ENCODE peak calls at places on chromosome 22, in nine cellular contexts. Q is NB4, R is breast epithelium, J is fibroblast of pulmonary artery, A is brain microvascular endothelial cell, S is upper lobe of left lung, K is GM12865, F is lower lobe of right lung, T is H7. M is an unnamed sample.

GRCh38 chr22:19292262-19293230 is 1.0 kb upstream of the CLTCL1 start:
- DNase-seq in Q (peak), J (peak), F (peak), R (no peak), S (peak), T (no peak), K (no peak), A (no peak), M (no peak)

GRCh38 chr22:31446208-31446607 is 43.4 kb downstream of the EIF4ENIF1 start:
- DNase-seq in F (no peak), T (no peak), Q (no peak), K (peak), R (no peak), S (no peak), J (no peak), A (no peak), M (no peak)

GRCh38 chr22:39928556-39929401 is 27.9 kb downstream of the GRAP2 start:
- DNase-seq in S (no peak), J (no peak), T (no peak), Q (no peak), F (no peak), K (no peak), R (no peak), A (no peak), M (no peak)

GRCh38 chr22:39498368-39498767 is 3.7 kb upstream of the MIEF1 start:
- DNase-seq in S (no peak), K (no peak), F (peak), J (no peak), A (no peak), R (no peak), T (no peak), Q (no peak), M (no peak)

GRCh38 chr22:29726104-29726503 is 6.3 kb downstream of the CABP7 start:
- DNase-seq in Q (no peak), A (no peak), R (no peak), K (no peak), S (no peak), J (no peak), T (no peak), F (no peak), M (no peak)

GRCh38 chr22:47810505-47811500 is 1048.4 kb downstream of the TBC1D22A start:
- DNase-seq in R (no peak), J (no peak), A (no peak), T (no peak), Q (no peak), F (no peak), S (no peak), K (no peak), M (no peak)

GRCh38 chr22:33658775-33659174 is 261.5 kb downstream of the LARGE1 start:
- DNase-seq in Q (peak), T (no peak), F (no peak), A (peak), K (no peak), J (peak), S (no peak), R (no peak), M (peak)

GRCh38 chr22:35539910-35540599 is 576 bp upstream of the RASD2 start:
- DNase-seq in K (peak), T (peak), R (no peak), S (peak), J (no peak), A (no peak), F (peak), Q (peak), M (no peak)

GRCh38 chr22:29269731-29270474 is 1.8 kb downstream of the EWSR1 start:
- DNase-seq in F (no peak), J (no peak), K (peak), R (no peak), A (no peak), Q (peak), S (no peak), T (no peak), M (no peak)

GRCh38 chr22:36914383-36914752 is 940 bp downstream of the CSF2RB start:
- DNase-seq in F (no peak), A (no peak), T (no peak), R (no peak), J (no peak), K (no peak), Q (no peak), S (no peak), M (no peak)

GRCh38 chr22:25176175-25176574 is 23.5 kb upstream of the CRYBB3 start:
- DNase-seq in F (no peak), A (no peak), T (no peak), S (no peak), K (no peak), R (no peak), Q (no peak), J (no peak), M (no peak)

GRCh38 chr22:47173535-47174021 is 411.1 kb downstream of the TBC1D22A start:
- DNase-seq in J (no peak), K (no peak), F (no peak), A (no peak), T (no peak), Q (no peak), R (peak), S (peak), M (no peak)

GRCh38 chr22:36583546-36583945 is 54.6 kb upstream of the EIF3D start:
- DNase-seq in J (no peak), S (no peak), Q (no peak), A (no peak), T (no peak), F (no peak), R (no peak), K (no peak), M (no peak)

GRCh38 chr22:47604563-47604962 is 842.1 kb downstream of the TBC1D22A start:
- DNase-seq in K (no peak), T (peak), J (no peak), S (no peak), Q (no peak), F (no peak), R (no peak), A (no peak), M (no peak)

GRCh38 chr22:25131198-25131887 is 68.3 kb upstream of the CRYBB3 start:
- DNase-seq in F (no peak), R (peak), T (no peak), A (no peak), S (no peak), Q (no peak), K (no peak), J (no peak), M (no peak)

GRCh38 chr22:46996595-46997310 is 234.3 kb downstream of the TBC1D22A start:
- DNase-seq in K (no peak), J (no peak), T (peak), A (no peak), R (no peak), S (no peak), F (no peak), Q (no peak), M (no peak)

GRCh38 chr22:22691716-22692701 is 47.6 kb downstream of the GGTLC2 start:
- DNase-seq in Q (peak), J (peak), T (no peak), F (no peak), K (no peak), R (no peak), A (no peak), S (no peak), M (no peak)

GRCh38 chr22:19430890-19431541 is 517 bp downstream of the HIRA start:
- DNase-seq in K (peak), R (no peak), T (peak), J (peak), S (no peak), F (peak), A (no peak), Q (peak), M (no peak)

GRCh38 chr22:36873614-36874308 is 13.0 kb downstream of the NCF4 start:
- DNase-seq in Q (peak), K (peak), F (peak), A (peak), S (no peak), R (no peak), T (peak), J (peak), M (peak)

GRCh38 chr22:35719212-35719869 is 1.7 kb downstream of the APOL5 start:
- DNase-seq in K (peak), R (no peak), Q (peak), A (no peak), S (no peak), T (no peak), J (no peak), F (no peak), M (no peak)

GRCh38 chr22:18032455-18033101 is 8.2 kb upstream of the MICAL3 start:
- DNase-seq in F (no peak), S (no peak), K (no peak), A (peak), T (no peak), J (peak), Q (no peak), R (no peak), M (no peak)

GRCh38 chr22:35686298-35686697 is 31.4 kb upstream of the APOL5 start:
- DNase-seq in R (no peak), K (peak), J (no peak), Q (peak), F (no peak), A (no peak), S (no peak), T (no peak), M (no peak)

GRCh38 chr22:30821381-30821780 is 126.7 kb downstream of the OSBP2 start:
- DNase-seq in A (no peak), S (no peak), J (no peak), Q (no peak), R (no peak), K (no peak), T (no peak), F (no peak), M (no peak)

GRCh38 chr22:39745789-39746188 is 147.8 kb downstream of the ENTHD1 start:
- DNase-seq in T (no peak), J (no peak), Q (no peak), R (no peak), A (no peak), F (no peak), S (no peak), K (peak), M (no peak)

GRCh38 chr22:19066531-19067271 is 55.5 kb downstream of the DGCR2 start:
- DNase-seq in J (peak), A (peak), R (no peak), T (no peak), Q (no peak), S (no peak), K (no peak), F (peak), M (peak)

GRCh38 chr22:30869996-30870395 is 98.6 kb downstream of the MORC2 start:
- DNase-seq in A (no peak), F (peak), T (peak), R (peak), Q (no peak), K (no peak), S (no peak), J (no peak), M (no peak)

GRCh38 chr22:32708835-32709234 is 92.7 kb upstream of the TIMP3 start:
- DNase-seq in T (no peak), K (no peak), Q (no peak), F (no peak), J (no peak), S (peak), R (no peak), A (no peak), M (peak)

GRCh38 chr22:19554834-19555404 is 30.7 kb upstream of the CLDN5 start:
- DNase-seq in T (peak), K (no peak), Q (no peak), R (peak), F (no peak), S (no peak), A (peak), J (peak), M (no peak)

GRCh38 chr22:23245045-23245798 is 64.9 kb downstream of the BCR start:
- DNase-seq in A (peak), R (no peak), F (no peak), K (no peak), Q (no peak), T (no peak), S (no peak), J (no peak), M (peak)

GRCh38 chr22:28934026-28934425 is 50.7 kb downstream of the ZNRF3 start:
- DNase-seq in K (no peak), R (no peak), F (no peak), S (no peak), T (no peak), Q (no peak), A (no peak), J (no peak), M (no peak)

GRCh38 chr22:43540570-43540969 is 128.8 kb downstream of the MPPED1 start:
- DNase-seq in Q (no peak), J (no peak), R (no peak), T (no peak), S (no peak), K (no peak), A (no peak), F (no peak), M (no peak)
- H3K4me3 ChIP-seq in Q (no peak), J (no peak), R (no peak), T (no peak), S (no peak), K (no peak), A (no peak), F (no peak), M (no peak)

GRCh38 chr22:38246046-38246658 is 26.7 kb downstream of the TMEM184B start:
- DNase-seq in S (peak), K (no peak), A (no peak), R (no peak), F (no peak), J (no peak), T (no peak), Q (no peak), M (no peak)

GRCh38 chr22:38244106-38244505 is 28.7 kb downstream of the TMEM184B start:
- DNase-seq in J (no peak), R (no peak), Q (no peak), F (no peak), K (peak), T (no peak), S (no peak), A (no peak), M (no peak)

GRCh38 chr22:38246692-38247091 is 26.1 kb downstream of the TMEM184B start:
- DNase-seq in Q (no peak), F (no peak), J (no peak), A (no peak), T (no peak), R (no peak), S (no peak), K (no peak), M (no peak)

GRCh38 chr22:38240734-38241252 is 32.0 kb downstream of the TMEM184B start:
- DNase-seq in A (peak), Q (no peak), K (no peak), S (no peak), R (no peak), J (peak), F (no peak), T (peak), M (peak)

GRCh38 chr22:38243007-38243775 is 29.6 kb downstream of the TMEM184B start:
- DNase-seq in A (peak), J (peak), F (no peak), Q (no peak), S (peak), K (no peak), R (no peak), T (peak), M (no peak)
- H3K4me3 ChIP-seq in A (no peak), J (no peak), F (no peak), Q (no peak), S (no peak), K (no peak), R (no peak), T (no peak), M (no peak)

DNA sequence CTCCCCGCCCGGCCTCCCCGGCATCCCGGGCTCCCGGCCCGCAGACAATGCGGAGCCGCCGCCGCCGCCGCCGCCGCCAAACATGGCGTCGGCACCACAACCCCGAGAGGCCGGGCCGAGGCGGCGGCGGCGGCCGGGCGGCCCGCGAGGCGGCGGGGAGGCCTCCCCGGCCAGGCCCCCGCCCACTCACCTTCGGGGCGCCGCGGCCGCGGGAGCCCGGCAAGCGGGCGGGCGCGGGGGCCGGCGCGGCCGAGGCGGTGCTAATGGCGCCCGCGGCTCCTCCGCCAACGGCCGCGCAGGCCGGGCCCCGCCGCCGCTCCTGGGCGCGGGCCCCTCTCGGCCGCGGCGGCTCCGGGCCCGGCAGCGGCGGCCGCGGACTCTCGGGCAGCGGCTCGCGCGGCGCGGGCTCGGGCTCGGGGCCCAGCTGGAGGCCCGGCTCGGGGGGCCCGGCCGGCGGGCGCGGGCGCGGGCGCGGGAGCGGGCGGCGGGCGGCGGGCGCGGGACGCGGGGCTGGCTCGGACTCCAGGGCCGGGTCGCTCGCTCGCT is 293 bp downstream of the BRD1 start:
- DNase-seq in Q (peak), J (no peak), R (no peak), T (no peak), K (no peak), S (no peak), F (no peak), A (no peak), M (no peak)
- H3K4me3 ChIP-seq in Q (peak), J (peak), R (peak), T (peak), K (peak), S (peak), F (peak), A (peak), M (peak)

DNA sequence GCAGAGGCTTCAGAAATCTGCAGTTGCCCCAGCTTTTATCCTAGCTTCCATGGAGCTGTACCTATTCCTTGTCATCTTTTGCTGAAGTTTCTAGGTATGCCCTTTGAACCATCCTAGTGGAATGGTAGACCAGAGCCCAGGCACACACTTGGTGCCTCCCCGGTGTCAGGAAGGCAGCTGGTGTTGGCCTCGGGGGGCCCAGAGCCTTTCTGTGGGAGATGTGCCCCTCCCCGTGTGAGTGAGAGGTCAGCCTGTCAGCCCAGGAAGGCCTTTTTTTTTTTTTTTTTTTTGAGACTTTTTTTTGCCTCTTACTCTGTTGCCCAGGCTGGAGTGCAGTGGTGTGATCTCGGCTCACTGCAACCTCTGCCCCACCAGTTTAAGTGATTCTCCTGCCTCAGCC is 58.4 kb downstream of the MED15 start:
- DNase-seq in R (no peak), S (no peak), F (no peak), T (no peak), Q (no peak), K (no peak), J (no peak), A (no peak), M (no peak)
- H3K4me3 ChIP-seq in R (no peak), S (no peak), F (no peak), T (no peak), Q (no peak), K (no peak), J (no peak), A (no peak), M (no peak)

GRCh38 chr22:27299181-27300085 is 502.1 kb downstream of the MN1 start:
- DNase-seq in Q (no peak), R (no peak), T (peak), F (no peak), S (peak), A (peak), J (no peak), K (no peak), M (no peak)
- H3K4me3 ChIP-seq in Q (no peak), R (peak), T (peak), F (no peak), S (peak), A (peak), J (no peak), K (no peak), M (no peak)

DNA sequence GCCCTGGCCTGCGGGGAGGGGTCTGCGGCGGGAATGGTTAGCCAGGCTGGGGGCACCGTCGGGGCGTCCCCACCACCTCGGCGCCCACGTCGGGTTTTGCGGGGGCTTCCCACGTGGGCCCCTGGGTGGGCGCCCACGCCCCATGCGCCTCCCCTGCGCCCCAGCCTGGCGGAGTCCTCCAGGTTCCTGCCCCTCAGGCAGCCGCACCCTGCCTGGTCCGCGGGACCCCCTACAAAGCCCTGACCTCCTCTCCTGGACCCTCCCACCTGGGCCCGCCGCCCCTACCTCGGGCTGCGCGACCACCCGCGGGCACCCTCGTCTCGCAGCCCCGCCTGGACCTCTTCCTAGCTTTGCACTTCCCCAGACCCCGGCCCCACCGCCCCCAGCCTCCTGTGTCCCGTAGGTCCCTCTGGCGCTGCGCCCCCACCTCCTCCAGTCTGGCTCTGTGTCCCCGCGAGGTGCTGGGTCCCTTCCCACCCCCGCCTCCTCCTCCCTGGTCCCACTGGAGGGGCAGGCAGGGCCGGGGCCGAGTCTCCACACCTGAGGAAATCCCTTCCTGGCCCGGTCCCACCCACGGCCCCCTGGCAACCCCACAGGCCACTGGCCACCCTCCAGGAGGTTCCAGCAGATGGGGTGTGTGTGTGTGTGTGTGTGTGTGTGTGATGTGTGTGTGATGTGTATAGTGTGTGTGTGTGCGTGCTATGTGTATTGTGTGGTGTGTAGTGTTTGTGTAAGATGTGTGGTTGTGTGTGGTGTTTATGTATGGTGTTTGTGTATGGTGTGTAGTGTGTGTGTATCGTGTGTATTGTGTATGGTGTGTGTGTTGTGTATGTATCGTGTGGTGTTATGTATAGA is 11.8 kb downstream of the PIM3 start:
- DNase-seq in T (peak), Q (no peak), R (peak), K (no peak), S (peak), F (peak), J (no peak), A (no peak), M (no peak)
- H3K4me3 ChIP-seq in T (no peak), Q (no peak), R (peak), K (peak), S (peak), F (peak), J (no peak), A (no peak), M (no peak)

GRCh38 chr22:45977551-45978274 is 751 bp upstream of the WNT7B start:
- DNase-seq in F (no peak), A (no peak), T (peak), K (no peak), Q (peak), R (no peak), J (no peak), S (peak), M (no peak)
- H3K4me3 ChIP-seq in F (peak), A (no peak), T (no peak), K (no peak), Q (no peak), R (peak), J (no peak), S (peak), M (no peak)

GRCh38 chr22:26648011-26648497 is 9.3 kb upstream of the MIAT start:
- DNase-seq in J (no peak), Q (no peak), K (peak), R (no peak), S (peak), T (peak), A (no peak), F (no peak), M (no peak)

GRCh38 chr22:26646158-26646557 is 11.2 kb upstream of the MIAT start:
- DNase-seq in K (no peak), F (no peak), R (no peak), J (peak), T (no peak), Q (no peak), S (no peak), A (peak), M (no peak)

GRCh38 chr22:26643368-26644100 is 13.9 kb upstream of the MIAT start:
- DNase-seq in A (no peak), J (no peak), K (no peak), R (no peak), F (no peak), S (no peak), T (no peak), Q (no peak), M (no peak)

GRCh38 chr22:26642465-26643367 is 14.7 kb upstream of the MIAT start:
- DNase-seq in T (peak), F (peak), A (no peak), R (no peak), S (peak), Q (peak), J (no peak), K (peak), M (no peak)
- H3K4me3 ChIP-seq in T (no peak), F (no peak), A (no peak), R (no peak), S (no peak), Q (no peak), J (no peak), K (no peak), M (no peak)

M was measured in AG09309.